ENCODE peak calls at places on chromosomes 2 and 18, in seven cellular contexts. Z is endothelial cell of umbilical vein; M is sigmoid colon; F is adrenal gland; I is naive thymus-derived CD4-positive, alpha-beta T cell; S is A549; B is HCT116. G is an unnamed sample.

GRCh38 chr2:40256649-40257048 is 195.2 kb downstream of the SLC8A1 start:
- DNase-seq in Z (peak), M (no peak), F (no peak), I (no peak), S (peak), B (no peak), G (no peak)

GRCh38 chr18:7619676-7620075 is 52.6 kb downstream of the PTPRM start:
- DNase-seq in Z (no peak), M (no peak), F (no peak), I (no peak), S (no peak), B (no peak), G (no peak)

GRCh38 chr2:2653221-2653620 is 322.1 kb upstream of the MYT1L start:
- DNase-seq in Z (no peak), M (peak), F (no peak), I (no peak), S (no peak), B (no peak), G (no peak)

GRCh38 chr2:242098445-242099128 is 229.1 kb downstream of the RTP5 start:
- DNase-seq in Z (no peak), M (no peak), F (no peak), I (no peak), S (no peak), B (no peak), G (no peak)

GRCh38 chr18:14935210-14935609 is 187.2 kb downstream of the ANKRD30B start:
- DNase-seq in Z (no peak), M (no peak), F (no peak), I (no peak), S (no peak), B (no peak), G (no peak)

GRCh38 chr2:101398026-101398830 is 10.9 kb upstream of the CREG2 start:
- DNase-seq in Z (no peak), M (no peak), F (no peak), I (no peak), S (no peak), B (no peak), G (no peak)

GRCh38 chr2:207156451-207157161 is 9.1 kb downstream of the KLF7 start:
- DNase-seq in Z (no peak), M (no peak), F (no peak), I (no peak), S (no peak), B (no peak), G (no peak)

GRCh38 chr2:151568541-151568940 is 158.8 kb downstream of the RIF1 start:
- DNase-seq in Z (no peak), M (no peak), F (no peak), I (no peak), S (no peak), B (no peak), G (no peak)

GRCh38 chr2:162261032-162261945 is 18.0 kb upstream of the FAP start:
- DNase-seq in Z (peak), M (peak), F (peak), I (no peak), S (no peak), B (no peak), G (peak)

GRCh38 chr2:17918789-17919188 is 40.3 kb downstream of the KCNS3 start:
- DNase-seq in Z (no peak), M (no peak), F (no peak), I (no peak), S (no peak), B (no peak), G (no peak)

GRCh38 chr2:239516286-239516953 is 115.6 kb upstream of the HDAC4 start:
- DNase-seq in Z (no peak), M (no peak), F (no peak), I (no peak), S (no peak), B (no peak), G (no peak)

GRCh38 chr18:78901923-78902794 is 77.5 kb upstream of the SALL3 start:
- DNase-seq in Z (no peak), M (no peak), F (no peak), I (no peak), S (no peak), B (no peak), G (no peak)

GRCh38 chr18:42053188-42053781 is 98.3 kb downstream of the PIK3C3 start:
- DNase-seq in Z (peak), M (no peak), F (peak), I (peak), S (no peak), B (peak), G (peak)

GRCh38 chr2:168241208-168241607 is 6.2 kb downstream of the STK39 start:
- DNase-seq in Z (no peak), M (no peak), F (no peak), I (no peak), S (no peak), B (no peak), G (no peak)

GRCh38 chr2:59790186-59791142 is 763.0 kb downstream of the BCL11A start:
- DNase-seq in Z (no peak), M (no peak), F (no peak), I (no peak), S (no peak), B (no peak), G (no peak)

GRCh38 chr2:172864182-172864581 is 128.5 kb downstream of the RAPGEF4 start:
- DNase-seq in Z (peak), M (peak), F (peak), I (peak), S (no peak), B (peak), G (peak)

GRCh38 chr2:232838406-232838874 is 31.6 kb upstream of the SNORC start:
- DNase-seq in Z (peak), M (no peak), F (no peak), I (peak), S (no peak), B (no peak), G (no peak)

GRCh38 chr2:133062946-133063345 is 392.9 kb upstream of the LYPD1 start:
- DNase-seq in Z (no peak), M (no peak), F (no peak), I (no peak), S (no peak), B (no peak), G (no peak)

GRCh38 chr18:11747731-11748130 is 58.7 kb downstream of the GNAL start:
- DNase-seq in Z (no peak), M (no peak), F (no peak), I (no peak), S (no peak), B (no peak), G (no peak)

GRCh38 chr2:195051401-195051800 is 605.6 kb upstream of the SLC39A10 start:
- DNase-seq in Z (no peak), M (no peak), F (no peak), I (no peak), S (no peak), B (no peak), G (no peak)

GRCh38 chr18:60684843-60685513 is 312.4 kb upstream of the MC4R start:
- DNase-seq in Z (peak), M (no peak), F (no peak), I (no peak), S (no peak), B (peak), G (no peak)

GRCh38 chr2:242038166-242038927 is 168.8 kb downstream of the RTP5 start:
- DNase-seq in Z (no peak), M (peak), F (no peak), I (no peak), S (no peak), B (no peak), G (no peak)

GRCh38 chr18:59950215-59950944 is 50.6 kb downstream of the PMAIP1 start:
- DNase-seq in Z (no peak), M (no peak), F (no peak), I (no peak), S (no peak), B (no peak), G (no peak)

GRCh38 chr18:24244698-24245097 is 105.8 kb downstream of the CABYR start:
- DNase-seq in Z (no peak), M (no peak), F (no peak), I (no peak), S (no peak), B (no peak), G (no peak)

GRCh38 chr2:152686308-152686707 is 31.0 kb downstream of the PRPF40A start:
- DNase-seq in Z (no peak), M (no peak), F (no peak), I (no peak), S (no peak), B (no peak), G (no peak)

GRCh38 chr18:25061345-25061744 is 290.6 kb downstream of the ZNF521 start:
- DNase-seq in Z (no peak), M (no peak), F (no peak), I (no peak), S (no peak), B (no peak), G (no peak)

GRCh38 chr2:72050734-72051133 is 96.9 kb downstream of the CYP26B1 start:
- DNase-seq in Z (no peak), M (no peak), F (no peak), I (no peak), S (no peak), B (no peak), G (peak)

GRCh38 chr2:118672571-118673158 is 174.8 kb downstream of the EN1 start:
- DNase-seq in Z (no peak), M (no peak), F (no peak), I (no peak), S (no peak), B (no peak), G (no peak)

GRCh38 chr2:205764502-205764815 is 82.2 kb downstream of the NRP2 start:
- DNase-seq in Z (no peak), M (peak), F (no peak), I (no peak), S (no peak), B (no peak), G (no peak)

GRCh38 chr2:189580662-189581353 is at the start of gene SLC40A1:
- DNase-seq in Z (peak), M (peak), F (peak), I (peak), S (peak), B (no peak), G (peak)

GRCh38 chr2:127704641-127705243 is 3.4 kb downstream of the SFT2D3 start:
- DNase-seq in Z (no peak), M (no peak), F (no peak), I (no peak), S (no peak), B (no peak), G (no peak)

GRCh38 chr2:94997981-94998920 is 27.3 kb upstream of the MAL start:
- DNase-seq in Z (no peak), M (peak), F (no peak), I (no peak), S (no peak), B (no peak), G (no peak)
- H3K4me3 ChIP-seq in Z (no peak), M (peak), F (no peak), I (no peak), S (no peak), B (no peak), G (no peak)

DNA sequence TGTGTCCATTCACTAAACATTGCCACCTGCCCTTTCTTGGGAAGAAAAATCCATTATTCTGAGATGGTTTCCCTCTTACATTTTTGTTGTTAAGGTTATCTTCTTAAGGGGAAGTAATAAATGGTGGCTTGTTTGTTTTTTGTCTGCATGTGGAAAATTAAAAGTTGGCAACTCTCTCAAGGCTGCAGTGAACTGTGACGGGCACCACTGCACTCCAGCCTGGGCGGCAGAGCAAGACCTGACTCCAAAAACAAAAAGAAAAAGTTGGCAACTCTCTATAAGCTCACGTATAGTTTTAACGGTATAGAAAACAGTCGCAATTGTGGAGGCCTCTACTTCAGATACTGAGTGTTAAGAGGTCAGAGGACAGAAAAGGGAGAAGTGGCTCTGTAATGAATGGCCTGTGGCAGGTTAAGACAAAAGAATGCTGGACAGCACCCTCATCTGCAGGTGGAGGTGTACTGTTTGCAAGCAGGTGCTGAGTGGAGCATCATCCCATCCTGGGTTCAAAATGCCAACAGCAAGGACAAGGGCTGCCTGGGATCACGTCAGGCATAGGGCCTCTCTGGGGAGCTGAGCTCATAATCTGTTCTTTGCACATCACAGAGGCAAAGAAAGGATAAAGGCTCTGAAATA is 16.7 kb downstream of the L3MBTL4 start:
- DNase-seq in Z (no peak), M (no peak), F (no peak), I (no peak), S (no peak), B (no peak), G (no peak)
- H3K27ac ChIP-seq in Z (no peak), M (no peak), F (no peak), I (no peak), S (no peak), B (no peak), G (no peak)

DNA sequence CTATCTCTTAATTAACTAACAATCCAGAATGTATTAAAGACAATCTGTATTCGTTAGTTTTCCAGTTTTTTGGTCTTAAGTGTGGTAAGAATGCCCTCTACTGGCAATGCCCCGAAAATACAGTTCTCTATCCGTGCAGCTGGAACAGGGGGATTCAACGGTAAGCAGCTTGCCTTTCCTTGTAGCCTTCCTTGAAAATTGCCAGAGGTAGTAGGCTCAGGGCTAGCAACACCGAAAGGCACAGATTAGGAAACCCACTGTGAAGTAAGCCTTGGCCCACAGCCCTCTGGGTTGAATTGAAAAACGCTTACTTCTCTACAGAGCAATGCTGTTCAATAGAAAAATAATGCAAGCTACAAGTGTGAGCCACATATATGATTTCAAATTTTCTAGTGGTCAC is 17.1 kb upstream of the VPS4B start:
- DNase-seq in Z (peak), M (peak), F (peak), I (peak), S (peak), B (peak), G (peak)
- H3K4me3 ChIP-seq in Z (no peak), M (no peak), F (no peak), I (no peak), S (no peak), B (no peak), G (no peak)

DNA sequence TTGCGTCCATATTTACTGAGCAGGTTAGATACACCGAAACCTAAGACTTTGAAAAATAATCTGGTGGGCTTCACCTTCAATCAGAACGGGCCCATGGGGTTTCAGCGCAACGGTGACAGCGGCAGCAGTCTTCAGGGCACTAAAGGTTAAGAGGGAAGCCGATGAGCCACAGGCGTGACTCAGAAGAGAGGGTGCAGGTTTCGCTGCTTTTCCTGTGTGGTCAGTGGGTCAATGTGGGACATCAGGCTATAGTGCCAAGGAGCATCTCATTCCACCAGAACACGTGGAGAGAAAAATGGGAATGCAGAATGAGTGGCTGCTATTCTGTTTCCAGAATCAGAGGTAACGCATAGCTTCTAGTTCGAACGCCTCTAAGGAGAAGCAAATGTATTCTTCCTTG is 8.9 kb downstream of the PTGR3 start:
- DNase-seq in Z (no peak), M (no peak), F (no peak), I (no peak), S (no peak), B (no peak), G (no peak)
- H3K27ac ChIP-seq in Z (no peak), M (peak), F (no peak), I (no peak), S (no peak), B (no peak), G (no peak)

G was measured in SJSA1.